ENCODE peak calls at places on chromosomes 16 and 17, in nine cellular contexts. One of them, this sample, is unnamed.

GRCh38 chr16:56301391-56301850 is 110.1 kb downstream of the GNAO1 start:
- DNase-seq in IMR-90: peak
- DNase-seq in NCI-H1930: no peak
- DNase-seq in AG08396: no peak
- DNase-seq in EL: peak
- DNase-seq in effector CD4-positive, alpha-beta T cell: no peak
- DNase-seq in NCI-H1092 treated with DMSO at 0.1 percent for 48 hours: no peak
- DNase-seq in NCI-H2029 treated with DMSO at 0.1 percent for 48 hours: no peak
- DNase-seq in NCI-H460: no peak
- DNase-seq in this sample: no peak

GRCh38 chr16:69553332-69553731 is 12.4 kb upstream of the NFAT5 start:
- DNase-seq in IMR-90: no peak
- DNase-seq in NCI-H1930: no peak
- DNase-seq in AG08396: no peak
- DNase-seq in EL: no peak
- DNase-seq in effector CD4-positive, alpha-beta T cell: no peak
- DNase-seq in NCI-H1092 treated with DMSO at 0.1 percent for 48 hours: peak
- DNase-seq in NCI-H2029 treated with DMSO at 0.1 percent for 48 hours: no peak
- DNase-seq in NCI-H460: no peak
- DNase-seq in this sample: no peak

GRCh38 chr16:84700518-84701277 is 898 bp downstream of the USP10 start:
- DNase-seq in IMR-90: peak
- DNase-seq in NCI-H1930: no peak
- DNase-seq in AG08396: peak
- DNase-seq in EL: peak
- DNase-seq in effector CD4-positive, alpha-beta T cell: peak
- DNase-seq in NCI-H1092 treated with DMSO at 0.1 percent for 48 hours: no peak
- DNase-seq in NCI-H2029 treated with DMSO at 0.1 percent for 48 hours: no peak
- DNase-seq in NCI-H460: no peak
- DNase-seq in this sample: no peak

GRCh38 chr16:2191446-2191706 is 5.0 kb downstream of the CASKIN1 start:
- DNase-seq in IMR-90: no peak
- DNase-seq in NCI-H1930: no peak
- DNase-seq in AG08396: no peak
- DNase-seq in EL: no peak
- DNase-seq in effector CD4-positive, alpha-beta T cell: no peak
- DNase-seq in NCI-H1092 treated with DMSO at 0.1 percent for 48 hours: no peak
- DNase-seq in NCI-H2029 treated with DMSO at 0.1 percent for 48 hours: no peak
- DNase-seq in NCI-H460: no peak
- DNase-seq in this sample: no peak

GRCh38 chr16:69880640-69881133 is 70.4 kb upstream of the CLEC18A start:
- DNase-seq in IMR-90: peak
- DNase-seq in NCI-H1930: no peak
- DNase-seq in AG08396: peak
- DNase-seq in EL: peak
- DNase-seq in effector CD4-positive, alpha-beta T cell: no peak
- DNase-seq in NCI-H1092 treated with DMSO at 0.1 percent for 48 hours: no peak
- DNase-seq in NCI-H2029 treated with DMSO at 0.1 percent for 48 hours: no peak
- DNase-seq in NCI-H460: no peak
- DNase-seq in this sample: no peak

GRCh38 chr17:65772989-65773388 is 211.5 kb upstream of the AXIN2 start:
- DNase-seq in IMR-90: no peak
- DNase-seq in NCI-H1930: peak
- DNase-seq in AG08396: no peak
- DNase-seq in EL: no peak
- DNase-seq in effector CD4-positive, alpha-beta T cell: no peak
- DNase-seq in NCI-H1092 treated with DMSO at 0.1 percent for 48 hours: no peak
- DNase-seq in NCI-H2029 treated with DMSO at 0.1 percent for 48 hours: no peak
- DNase-seq in NCI-H460: no peak
- DNase-seq in this sample: no peak

GRCh38 chr16:48317614-48318013 is 67.6 kb downstream of the SIAH1 start:
- DNase-seq in IMR-90: peak
- DNase-seq in NCI-H1930: no peak
- DNase-seq in AG08396: peak
- DNase-seq in EL: peak
- DNase-seq in effector CD4-positive, alpha-beta T cell: no peak
- DNase-seq in NCI-H1092 treated with DMSO at 0.1 percent for 48 hours: no peak
- DNase-seq in NCI-H2029 treated with DMSO at 0.1 percent for 48 hours: no peak
- DNase-seq in NCI-H460: no peak
- DNase-seq in this sample: peak

GRCh38 chr16:10088380-10088793 is 93.8 kb downstream of the GRIN2A start:
- DNase-seq in IMR-90: no peak
- DNase-seq in NCI-H1930: no peak
- DNase-seq in AG08396: no peak
- DNase-seq in EL: no peak
- DNase-seq in effector CD4-positive, alpha-beta T cell: no peak
- DNase-seq in NCI-H1092 treated with DMSO at 0.1 percent for 48 hours: no peak
- DNase-seq in NCI-H2029 treated with DMSO at 0.1 percent for 48 hours: no peak
- DNase-seq in NCI-H460: no peak
- DNase-seq in this sample: no peak

GRCh38 chr17:8253801-8254200 is 4.7 kb downstream of the PFAS start:
- DNase-seq in IMR-90: no peak
- DNase-seq in NCI-H1930: no peak
- DNase-seq in AG08396: peak
- DNase-seq in EL: no peak
- DNase-seq in effector CD4-positive, alpha-beta T cell: no peak
- DNase-seq in NCI-H1092 treated with DMSO at 0.1 percent for 48 hours: no peak
- DNase-seq in NCI-H2029 treated with DMSO at 0.1 percent for 48 hours: no peak
- DNase-seq in NCI-H460: no peak
- DNase-seq in this sample: no peak

GRCh38 chr17:41738077-41738800 is 3.8 kb upstream of the HAP1 start:
- DNase-seq in IMR-90: peak
- DNase-seq in NCI-H1930: peak
- DNase-seq in AG08396: peak
- DNase-seq in EL: peak
- DNase-seq in effector CD4-positive, alpha-beta T cell: peak
- DNase-seq in NCI-H1092 treated with DMSO at 0.1 percent for 48 hours: peak
- DNase-seq in NCI-H2029 treated with DMSO at 0.1 percent for 48 hours: peak
- DNase-seq in NCI-H460: peak
- DNase-seq in this sample: peak

GRCh38 chr17:78240839-78241238 is 9.4 kb downstream of the TMEM235 start:
- DNase-seq in IMR-90: no peak
- DNase-seq in NCI-H1930: no peak
- DNase-seq in AG08396: no peak
- DNase-seq in EL: no peak
- DNase-seq in effector CD4-positive, alpha-beta T cell: no peak
- DNase-seq in NCI-H1092 treated with DMSO at 0.1 percent for 48 hours: no peak
- DNase-seq in NCI-H2029 treated with DMSO at 0.1 percent for 48 hours: no peak
- DNase-seq in NCI-H460: no peak
- DNase-seq in this sample: no peak

GRCh38 chr16:19645557-19645981 is 72.5 kb downstream of the KNOP1 start:
- DNase-seq in IMR-90: peak
- DNase-seq in NCI-H1930: no peak
- DNase-seq in AG08396: no peak
- DNase-seq in EL: no peak
- DNase-seq in effector CD4-positive, alpha-beta T cell: no peak
- DNase-seq in NCI-H1092 treated with DMSO at 0.1 percent for 48 hours: no peak
- DNase-seq in NCI-H2029 treated with DMSO at 0.1 percent for 48 hours: no peak
- DNase-seq in NCI-H460: no peak
- DNase-seq in this sample: no peak

GRCh38 chr16:23907457-23907902 is 71.7 kb downstream of the PRKCB start:
- DNase-seq in IMR-90: no peak
- DNase-seq in NCI-H1930: no peak
- DNase-seq in AG08396: no peak
- DNase-seq in EL: no peak
- DNase-seq in effector CD4-positive, alpha-beta T cell: no peak
- DNase-seq in NCI-H1092 treated with DMSO at 0.1 percent for 48 hours: no peak
- DNase-seq in NCI-H2029 treated with DMSO at 0.1 percent for 48 hours: no peak
- DNase-seq in NCI-H460: no peak
- DNase-seq in this sample: no peak

GRCh38 chr16:49773534-49774486 is 82.1 kb downstream of the ZNF423 start:
- DNase-seq in IMR-90: no peak
- DNase-seq in NCI-H1930: no peak
- DNase-seq in AG08396: no peak
- DNase-seq in EL: no peak
- DNase-seq in effector CD4-positive, alpha-beta T cell: no peak
- DNase-seq in NCI-H1092 treated with DMSO at 0.1 percent for 48 hours: no peak
- DNase-seq in NCI-H2029 treated with DMSO at 0.1 percent for 48 hours: no peak
- DNase-seq in NCI-H460: no peak
- DNase-seq in this sample: no peak

GRCh38 chr16:69613283-69614154 is 47.8 kb downstream of the NFAT5 start:
- DNase-seq in IMR-90: peak
- DNase-seq in NCI-H1930: no peak
- DNase-seq in AG08396: no peak
- DNase-seq in EL: no peak
- DNase-seq in effector CD4-positive, alpha-beta T cell: no peak
- DNase-seq in NCI-H1092 treated with DMSO at 0.1 percent for 48 hours: no peak
- DNase-seq in NCI-H2029 treated with DMSO at 0.1 percent for 48 hours: peak
- DNase-seq in NCI-H460: no peak
- DNase-seq in this sample: no peak

GRCh38 chr17:29124931-29125270 is 55.3 kb downstream of the MYO18A start:
- DNase-seq in IMR-90: no peak
- DNase-seq in NCI-H1930: no peak
- DNase-seq in AG08396: no peak
- DNase-seq in EL: no peak
- DNase-seq in effector CD4-positive, alpha-beta T cell: no peak
- DNase-seq in NCI-H1092 treated with DMSO at 0.1 percent for 48 hours: no peak
- DNase-seq in NCI-H2029 treated with DMSO at 0.1 percent for 48 hours: no peak
- DNase-seq in NCI-H460: no peak
- DNase-seq in this sample: no peak

GRCh38 chr17:7842380-7842949 is 8.4 kb downstream of the KDM6B start:
- DNase-seq in IMR-90: peak
- DNase-seq in NCI-H1930: no peak
- DNase-seq in AG08396: peak
- DNase-seq in EL: peak
- DNase-seq in effector CD4-positive, alpha-beta T cell: peak
- DNase-seq in NCI-H1092 treated with DMSO at 0.1 percent for 48 hours: peak
- DNase-seq in NCI-H2029 treated with DMSO at 0.1 percent for 48 hours: no peak
- DNase-seq in NCI-H460: peak
- DNase-seq in this sample: peak

GRCh38 chr17:41735744-41736143 is 1.3 kb upstream of the HAP1 start:
- DNase-seq in IMR-90: no peak
- DNase-seq in NCI-H1930: no peak
- DNase-seq in AG08396: no peak
- DNase-seq in EL: no peak
- DNase-seq in effector CD4-positive, alpha-beta T cell: no peak
- DNase-seq in NCI-H1092 treated with DMSO at 0.1 percent for 48 hours: no peak
- DNase-seq in NCI-H2029 treated with DMSO at 0.1 percent for 48 hours: no peak
- DNase-seq in NCI-H460: no peak
- DNase-seq in this sample: no peak

GRCh38 chr17:69501591-69502468 is 87.3 kb downstream of the MAP2K6 start:
- DNase-seq in IMR-90: peak
- DNase-seq in NCI-H1930: peak
- DNase-seq in AG08396: peak
- DNase-seq in EL: peak
- DNase-seq in effector CD4-positive, alpha-beta T cell: no peak
- DNase-seq in NCI-H1092 treated with DMSO at 0.1 percent for 48 hours: peak
- DNase-seq in NCI-H2029 treated with DMSO at 0.1 percent for 48 hours: peak
- DNase-seq in NCI-H460: peak
- DNase-seq in this sample: peak

GRCh38 chr17:2303278-2304188 is at the start of the genes SMG6 and SRR:
- DNase-seq in IMR-90: peak
- DNase-seq in NCI-H1930: peak
- DNase-seq in AG08396: peak
- DNase-seq in EL: peak
- DNase-seq in effector CD4-positive, alpha-beta T cell: peak
- DNase-seq in NCI-H1092 treated with DMSO at 0.1 percent for 48 hours: peak
- DNase-seq in NCI-H2029 treated with DMSO at 0.1 percent for 48 hours: peak
- DNase-seq in NCI-H460: peak
- DNase-seq in this sample: peak

GRCh38 chr17:18248300-18248731 is 10.2 kb downstream of the FLII start:
- DNase-seq in IMR-90: peak
- DNase-seq in NCI-H1930: peak
- DNase-seq in AG08396: peak
- DNase-seq in EL: peak
- DNase-seq in effector CD4-positive, alpha-beta T cell: peak
- DNase-seq in NCI-H1092 treated with DMSO at 0.1 percent for 48 hours: peak
- DNase-seq in NCI-H2029 treated with DMSO at 0.1 percent for 48 hours: peak
- DNase-seq in NCI-H460: peak
- DNase-seq in this sample: peak

GRCh38 chr16:29790949-29791844 is 646 bp downstream of the KIF22 start:
- DNase-seq in IMR-90: no peak
- DNase-seq in NCI-H1930: no peak
- DNase-seq in AG08396: no peak
- DNase-seq in EL: no peak
- DNase-seq in effector CD4-positive, alpha-beta T cell: no peak
- DNase-seq in NCI-H1092 treated with DMSO at 0.1 percent for 48 hours: peak
- DNase-seq in NCI-H2029 treated with DMSO at 0.1 percent for 48 hours: no peak
- DNase-seq in NCI-H460: no peak
- DNase-seq in this sample: no peak

GRCh38 chr16:17657037-17657436 is 186.3 kb upstream of the XYLT1 start:
- DNase-seq in IMR-90: no peak
- DNase-seq in NCI-H1930: no peak
- DNase-seq in AG08396: no peak
- DNase-seq in EL: no peak
- DNase-seq in effector CD4-positive, alpha-beta T cell: no peak
- DNase-seq in NCI-H1092 treated with DMSO at 0.1 percent for 48 hours: no peak
- DNase-seq in NCI-H2029 treated with DMSO at 0.1 percent for 48 hours: no peak
- DNase-seq in NCI-H460: no peak
- DNase-seq in this sample: no peak

GRCh38 chr16:80347900-80348299 is 192.9 kb upstream of the DYNLRB2 start:
- DNase-seq in IMR-90: no peak
- DNase-seq in NCI-H1930: no peak
- DNase-seq in AG08396: no peak
- DNase-seq in EL: no peak
- DNase-seq in effector CD4-positive, alpha-beta T cell: no peak
- DNase-seq in NCI-H1092 treated with DMSO at 0.1 percent for 48 hours: no peak
- DNase-seq in NCI-H2029 treated with DMSO at 0.1 percent for 48 hours: no peak
- DNase-seq in NCI-H460: no peak
- DNase-seq in this sample: no peak

GRCh38 chr16:10181196-10182162 is 749 bp downstream of the GRIN2A start:
- DNase-seq in IMR-90: peak
- DNase-seq in NCI-H1930: peak
- DNase-seq in AG08396: peak
- DNase-seq in EL: peak
- DNase-seq in effector CD4-positive, alpha-beta T cell: no peak
- DNase-seq in NCI-H1092 treated with DMSO at 0.1 percent for 48 hours: peak
- DNase-seq in NCI-H2029 treated with DMSO at 0.1 percent for 48 hours: peak
- DNase-seq in NCI-H460: peak
- DNase-seq in this sample: no peak

GRCh38 chr17:76420356-76421053 is 32.4 kb downstream of the UBE2O start:
- DNase-seq in IMR-90: no peak
- DNase-seq in NCI-H1930: no peak
- DNase-seq in AG08396: no peak
- DNase-seq in EL: no peak
- DNase-seq in effector CD4-positive, alpha-beta T cell: no peak
- DNase-seq in NCI-H1092 treated with DMSO at 0.1 percent for 48 hours: no peak
- DNase-seq in NCI-H2029 treated with DMSO at 0.1 percent for 48 hours: no peak
- DNase-seq in NCI-H460: no peak
- DNase-seq in this sample: no peak

GRCh38 chr16:15434425-15435215 is at the start of gene BMERB1:
- DNase-seq in IMR-90: peak
- DNase-seq in NCI-H1930: peak
- DNase-seq in AG08396: peak
- DNase-seq in EL: peak
- DNase-seq in effector CD4-positive, alpha-beta T cell: peak
- DNase-seq in NCI-H1092 treated with DMSO at 0.1 percent for 48 hours: peak
- DNase-seq in NCI-H2029 treated with DMSO at 0.1 percent for 48 hours: no peak
- DNase-seq in NCI-H460: peak
- DNase-seq in this sample: peak

GRCh38 chr16:56747486-56748045 is 17.6 kb downstream of the NUP93 start:
- DNase-seq in IMR-90: no peak
- DNase-seq in NCI-H1930: no peak
- DNase-seq in AG08396: no peak
- DNase-seq in EL: no peak
- DNase-seq in effector CD4-positive, alpha-beta T cell: no peak
- DNase-seq in NCI-H1092 treated with DMSO at 0.1 percent for 48 hours: no peak
- DNase-seq in NCI-H2029 treated with DMSO at 0.1 percent for 48 hours: no peak
- DNase-seq in NCI-H460: no peak
- DNase-seq in this sample: no peak

GRCh38 chr17:40791808-40792436 is 7.8 kb downstream of the KRT28 start:
- DNase-seq in IMR-90: peak
- DNase-seq in NCI-H1930: no peak
- DNase-seq in AG08396: peak
- DNase-seq in EL: peak
- DNase-seq in effector CD4-positive, alpha-beta T cell: no peak
- DNase-seq in NCI-H1092 treated with DMSO at 0.1 percent for 48 hours: peak
- DNase-seq in NCI-H2029 treated with DMSO at 0.1 percent for 48 hours: no peak
- DNase-seq in NCI-H460: peak
- DNase-seq in this sample: no peak

GRCh38 chr16:77169650-77170236 is 21.2 kb upstream of the MON1B start:
- DNase-seq in IMR-90: peak
- DNase-seq in NCI-H1930: peak
- DNase-seq in AG08396: no peak
- DNase-seq in EL: peak
- DNase-seq in effector CD4-positive, alpha-beta T cell: peak
- DNase-seq in NCI-H1092 treated with DMSO at 0.1 percent for 48 hours: peak
- DNase-seq in NCI-H2029 treated with DMSO at 0.1 percent for 48 hours: peak
- DNase-seq in NCI-H460: peak
- DNase-seq in this sample: no peak

GRCh38 chr17:57544834-57545463 is 200.2 kb downstream of the CCDC182 start:
- DNase-seq in IMR-90: no peak
- DNase-seq in NCI-H1930: no peak
- DNase-seq in AG08396: no peak
- DNase-seq in EL: no peak
- DNase-seq in effector CD4-positive, alpha-beta T cell: no peak
- DNase-seq in NCI-H1092 treated with DMSO at 0.1 percent for 48 hours: peak
- DNase-seq in NCI-H2029 treated with DMSO at 0.1 percent for 48 hours: peak
- DNase-seq in NCI-H460: no peak
- DNase-seq in this sample: no peak